ENCODE peak calls at places on chromosomes 16 and 17, in nine cellular contexts. One of them, this sample, is unnamed.

GRCh38 chr16:875182-876040 is 74.9 kb upstream of the GNG13 start:
- DNase-seq in bronchial epithelial cell: no peak
- DNase-seq in Peyer's patch: no peak
- DNase-seq in A549: no peak
- DNase-seq in astrocyte of the cerebellum: no peak
- DNase-seq in brain microvascular endothelial cell: no peak
- DNase-seq in breast epithelium: no peak
- DNase-seq in GM23338: no peak
- DNase-seq in choroid plexus epithelial cell: no peak
- DNase-seq in this sample: no peak

GRCh38 chr17:45311762-45312476 is 4.9 kb downstream of the MAP3K14 start:
- DNase-seq in bronchial epithelial cell: peak
- DNase-seq in Peyer's patch: peak
- DNase-seq in A549: peak
- DNase-seq in astrocyte of the cerebellum: no peak
- DNase-seq in brain microvascular endothelial cell: peak
- DNase-seq in breast epithelium: no peak
- DNase-seq in GM23338: no peak
- DNase-seq in choroid plexus epithelial cell: peak
- DNase-seq in this sample: peak

GRCh38 chr16:62711797-62712196 is 675.6 kb upstream of the CDH8 start:
- DNase-seq in bronchial epithelial cell: no peak
- DNase-seq in Peyer's patch: no peak
- DNase-seq in A549: no peak
- DNase-seq in astrocyte of the cerebellum: no peak
- DNase-seq in brain microvascular endothelial cell: no peak
- DNase-seq in breast epithelium: no peak
- DNase-seq in GM23338: peak
- DNase-seq in choroid plexus epithelial cell: no peak
- DNase-seq in this sample: no peak

GRCh38 chr17:75793453-75793852 is 8.8 kb downstream of the UNK start:
- DNase-seq in bronchial epithelial cell: no peak
- DNase-seq in Peyer's patch: no peak
- DNase-seq in A549: no peak
- DNase-seq in astrocyte of the cerebellum: no peak
- DNase-seq in brain microvascular endothelial cell: no peak
- DNase-seq in breast epithelium: no peak
- DNase-seq in GM23338: no peak
- DNase-seq in choroid plexus epithelial cell: no peak
- DNase-seq in this sample: no peak

GRCh38 chr16:23694707-23695373 is 16.2 kb downstream of the PLK1 start:
- DNase-seq in bronchial epithelial cell: no peak
- DNase-seq in Peyer's patch: no peak
- DNase-seq in A549: no peak
- DNase-seq in astrocyte of the cerebellum: no peak
- DNase-seq in brain microvascular endothelial cell: peak
- DNase-seq in breast epithelium: no peak
- DNase-seq in GM23338: peak
- DNase-seq in choroid plexus epithelial cell: peak
- DNase-seq in this sample: no peak

GRCh38 chr16:66342294-66342900 is 24.1 kb upstream of the CDH5 start:
- DNase-seq in bronchial epithelial cell: no peak
- DNase-seq in Peyer's patch: no peak
- DNase-seq in A549: peak
- DNase-seq in astrocyte of the cerebellum: no peak
- DNase-seq in brain microvascular endothelial cell: no peak
- DNase-seq in breast epithelium: no peak
- DNase-seq in GM23338: peak
- DNase-seq in choroid plexus epithelial cell: peak
- DNase-seq in this sample: no peak

GRCh38 chr17:77772461-77772897 is 186.0 kb upstream of the TNRC6C start:
- DNase-seq in bronchial epithelial cell: no peak
- DNase-seq in Peyer's patch: peak
- DNase-seq in A549: peak
- DNase-seq in astrocyte of the cerebellum: peak
- DNase-seq in brain microvascular endothelial cell: peak
- DNase-seq in breast epithelium: no peak
- DNase-seq in GM23338: peak
- DNase-seq in choroid plexus epithelial cell: peak
- DNase-seq in this sample: peak

GRCh38 chr17:17750881-17751280 is 69.6 kb downstream of the RAI1 start:
- DNase-seq in bronchial epithelial cell: no peak
- DNase-seq in Peyer's patch: peak
- DNase-seq in A549: no peak
- DNase-seq in astrocyte of the cerebellum: no peak
- DNase-seq in brain microvascular endothelial cell: no peak
- DNase-seq in breast epithelium: no peak
- DNase-seq in GM23338: no peak
- DNase-seq in choroid plexus epithelial cell: no peak
- DNase-seq in this sample: peak

GRCh38 chr17:28865946-28866752 is 11.3 kb downstream of the ERAL1 start:
- DNase-seq in bronchial epithelial cell: peak
- DNase-seq in Peyer's patch: no peak
- DNase-seq in A549: no peak
- DNase-seq in astrocyte of the cerebellum: no peak
- DNase-seq in brain microvascular endothelial cell: no peak
- DNase-seq in breast epithelium: no peak
- DNase-seq in GM23338: no peak
- DNase-seq in choroid plexus epithelial cell: peak
- DNase-seq in this sample: no peak

GRCh38 chr16:55503726-55504553 is 4.9 kb upstream of the LPCAT2 start:
- DNase-seq in bronchial epithelial cell: no peak
- DNase-seq in Peyer's patch: no peak
- DNase-seq in A549: no peak
- DNase-seq in astrocyte of the cerebellum: no peak
- DNase-seq in brain microvascular endothelial cell: no peak
- DNase-seq in breast epithelium: no peak
- DNase-seq in GM23338: no peak
- DNase-seq in choroid plexus epithelial cell: no peak
- DNase-seq in this sample: no peak

GRCh38 chr17:71176928-71177443 is 943.8 kb upstream of the SOX9 start:
- DNase-seq in bronchial epithelial cell: no peak
- DNase-seq in Peyer's patch: no peak
- DNase-seq in A549: no peak
- DNase-seq in astrocyte of the cerebellum: no peak
- DNase-seq in brain microvascular endothelial cell: no peak
- DNase-seq in breast epithelium: no peak
- DNase-seq in GM23338: no peak
- DNase-seq in choroid plexus epithelial cell: no peak
- DNase-seq in this sample: no peak

GRCh38 chr16:57628008-57628781 is at the start of gene ADGRG1:
- DNase-seq in bronchial epithelial cell: peak
- DNase-seq in Peyer's patch: peak
- DNase-seq in A549: peak
- DNase-seq in astrocyte of the cerebellum: peak
- DNase-seq in brain microvascular endothelial cell: peak
- DNase-seq in breast epithelium: no peak
- DNase-seq in GM23338: peak
- DNase-seq in choroid plexus epithelial cell: peak
- DNase-seq in this sample: peak

GRCh38 chr17:2423271-2423670 is 22.4 kb upstream of the MNT start:
- DNase-seq in bronchial epithelial cell: peak
- DNase-seq in Peyer's patch: no peak
- DNase-seq in A549: no peak
- DNase-seq in astrocyte of the cerebellum: no peak
- DNase-seq in brain microvascular endothelial cell: no peak
- DNase-seq in breast epithelium: no peak
- DNase-seq in GM23338: no peak
- DNase-seq in choroid plexus epithelial cell: no peak
- DNase-seq in this sample: no peak

GRCh38 chr17:17675925-17676534 is 5.2 kb upstream of the RAI1 start:
- DNase-seq in bronchial epithelial cell: peak
- DNase-seq in Peyer's patch: no peak
- DNase-seq in A549: no peak
- DNase-seq in astrocyte of the cerebellum: no peak
- DNase-seq in brain microvascular endothelial cell: no peak
- DNase-seq in breast epithelium: no peak
- DNase-seq in GM23338: peak
- DNase-seq in choroid plexus epithelial cell: peak
- DNase-seq in this sample: no peak

GRCh38 chr17:55264273-55264639 is 504 bp upstream of the HLF start:
- DNase-seq in bronchial epithelial cell: no peak
- DNase-seq in Peyer's patch: peak
- DNase-seq in A549: no peak
- DNase-seq in astrocyte of the cerebellum: no peak
- DNase-seq in brain microvascular endothelial cell: no peak
- DNase-seq in breast epithelium: no peak
- DNase-seq in GM23338: peak
- DNase-seq in choroid plexus epithelial cell: no peak
- DNase-seq in this sample: no peak

GRCh38 chr17:42459256-42459982 is 741 bp downstream of the ATP6V0A1 start:
- DNase-seq in bronchial epithelial cell: peak
- DNase-seq in Peyer's patch: peak
- DNase-seq in A549: peak
- DNase-seq in astrocyte of the cerebellum: no peak
- DNase-seq in brain microvascular endothelial cell: peak
- DNase-seq in breast epithelium: peak
- DNase-seq in GM23338: peak
- DNase-seq in choroid plexus epithelial cell: peak
- DNase-seq in this sample: no peak
- TF ChIP-seq CTCF in bronchial epithelial cell: peak
- TF ChIP-seq CTCF in Peyer's patch: no peak
- TF ChIP-seq CTCF in A549: peak
- TF ChIP-seq CTCF in astrocyte of the cerebellum: peak
- TF ChIP-seq CTCF in brain microvascular endothelial cell: peak
- TF ChIP-seq CTCF in breast epithelium: no peak
- TF ChIP-seq CTCF in GM23338: peak
- TF ChIP-seq CTCF in choroid plexus epithelial cell: peak
- TF ChIP-seq CTCF in this sample: no peak

GRCh38 chr17:37661372-37662014 is 18.2 kb upstream of the DDX52 start:
- DNase-seq in bronchial epithelial cell: no peak
- DNase-seq in Peyer's patch: no peak
- DNase-seq in A549: peak
- DNase-seq in astrocyte of the cerebellum: no peak
- DNase-seq in brain microvascular endothelial cell: no peak
- DNase-seq in breast epithelium: no peak
- DNase-seq in GM23338: peak
- DNase-seq in choroid plexus epithelial cell: no peak
- DNase-seq in this sample: no peak
- TF ChIP-seq CTCF in bronchial epithelial cell: no peak
- TF ChIP-seq CTCF in Peyer's patch: no peak
- TF ChIP-seq CTCF in A549: no peak
- TF ChIP-seq CTCF in astrocyte of the cerebellum: peak
- TF ChIP-seq CTCF in brain microvascular endothelial cell: peak
- TF ChIP-seq CTCF in breast epithelium: no peak
- TF ChIP-seq CTCF in GM23338: peak
- TF ChIP-seq CTCF in choroid plexus epithelial cell: peak
- TF ChIP-seq CTCF in this sample: no peak

DNA sequence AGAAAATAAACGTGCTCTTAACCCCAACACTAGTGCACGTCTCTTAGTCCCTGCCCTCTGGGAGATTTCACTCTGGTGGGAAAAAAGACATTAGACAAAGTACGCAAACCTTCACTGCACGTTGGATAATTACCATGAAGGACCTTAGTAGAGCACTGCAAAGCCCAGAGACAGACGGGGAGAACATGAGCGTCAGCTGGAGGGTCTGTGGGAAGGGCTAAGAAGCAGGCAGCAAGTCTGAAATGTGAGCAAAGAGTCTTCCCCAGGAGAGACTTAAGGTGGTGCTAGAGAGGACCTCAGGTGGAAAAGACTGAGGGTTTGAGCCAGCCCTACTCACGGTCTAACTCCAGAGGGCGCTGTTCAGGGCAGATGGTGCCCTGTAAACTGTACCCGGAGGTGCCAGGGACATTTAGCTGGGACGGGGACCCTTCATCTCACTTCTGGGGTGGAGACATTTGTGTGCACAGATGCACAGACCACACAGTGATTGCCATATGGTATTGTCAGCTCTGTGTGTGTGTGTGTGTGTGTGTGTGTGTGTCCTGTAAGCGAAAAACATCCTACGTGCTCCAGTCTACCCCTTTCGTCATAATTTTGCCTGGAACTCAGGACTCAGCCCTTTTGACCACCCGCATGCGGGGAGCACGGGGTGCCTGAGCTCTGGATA is 9.9 kb upstream of the STAC2 start:
- DNase-seq in bronchial epithelial cell: peak
- DNase-seq in Peyer's patch: no peak
- DNase-seq in A549: peak
- DNase-seq in astrocyte of the cerebellum: peak
- DNase-seq in brain microvascular endothelial cell: peak
- DNase-seq in breast epithelium: no peak
- DNase-seq in GM23338: peak
- DNase-seq in choroid plexus epithelial cell: peak
- DNase-seq in this sample: no peak
- TF ChIP-seq CTCF in bronchial epithelial cell: peak
- TF ChIP-seq CTCF in Peyer's patch: no peak
- TF ChIP-seq CTCF in A549: peak
- TF ChIP-seq CTCF in astrocyte of the cerebellum: peak
- TF ChIP-seq CTCF in brain microvascular endothelial cell: peak
- TF ChIP-seq CTCF in breast epithelium: peak
- TF ChIP-seq CTCF in GM23338: peak
- TF ChIP-seq CTCF in choroid plexus epithelial cell: peak
- TF ChIP-seq CTCF in this sample: peak

GRCh38 chr17:66627985-66628384 is 206.9 kb upstream of the CACNG5 start:
- DNase-seq in bronchial epithelial cell: no peak
- DNase-seq in Peyer's patch: no peak
- DNase-seq in A549: no peak
- DNase-seq in astrocyte of the cerebellum: no peak
- DNase-seq in brain microvascular endothelial cell: no peak
- DNase-seq in breast epithelium: no peak
- DNase-seq in GM23338: no peak
- DNase-seq in choroid plexus epithelial cell: peak
- DNase-seq in this sample: no peak

GRCh38 chr17:66629762-66630161 is 205.2 kb upstream of the CACNG5 start:
- DNase-seq in bronchial epithelial cell: no peak
- DNase-seq in Peyer's patch: no peak
- DNase-seq in A549: no peak
- DNase-seq in astrocyte of the cerebellum: no peak
- DNase-seq in brain microvascular endothelial cell: no peak
- DNase-seq in breast epithelium: no peak
- DNase-seq in GM23338: no peak
- DNase-seq in choroid plexus epithelial cell: no peak
- DNase-seq in this sample: no peak

GRCh38 chr17:66630379-66630778 is 204.5 kb upstream of the CACNG5 start:
- DNase-seq in bronchial epithelial cell: no peak
- DNase-seq in Peyer's patch: no peak
- DNase-seq in A549: no peak
- DNase-seq in astrocyte of the cerebellum: no peak
- DNase-seq in brain microvascular endothelial cell: no peak
- DNase-seq in breast epithelium: no peak
- DNase-seq in GM23338: no peak
- DNase-seq in choroid plexus epithelial cell: no peak
- DNase-seq in this sample: no peak

GRCh38 chr17:66620528-66620927 is 214.4 kb upstream of the CACNG5 start:
- DNase-seq in bronchial epithelial cell: no peak
- DNase-seq in Peyer's patch: no peak
- DNase-seq in A549: no peak
- DNase-seq in astrocyte of the cerebellum: no peak
- DNase-seq in brain microvascular endothelial cell: no peak
- DNase-seq in breast epithelium: no peak
- DNase-seq in GM23338: no peak
- DNase-seq in choroid plexus epithelial cell: no peak
- DNase-seq in this sample: no peak

DNA sequence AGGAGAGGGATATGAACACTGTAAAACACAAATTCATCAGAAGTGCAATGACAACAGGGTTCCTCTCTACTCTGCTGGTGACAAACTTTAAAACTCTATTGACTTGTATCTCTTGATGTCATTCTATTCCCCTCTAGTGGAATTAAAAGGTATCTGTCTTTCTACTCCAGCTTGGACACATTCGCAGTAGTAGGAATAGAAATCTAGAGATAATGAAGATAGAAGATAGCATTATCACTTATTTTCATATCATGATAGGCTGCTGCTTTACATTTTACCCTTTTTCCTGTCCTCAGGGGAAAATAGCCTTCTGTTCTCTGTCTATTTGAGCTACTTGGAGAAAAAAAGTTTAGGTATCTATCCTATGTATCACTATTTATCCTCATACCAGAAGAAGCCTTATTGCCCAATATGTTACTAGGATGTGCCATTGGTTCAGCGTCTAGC is 209.6 kb upstream of the CACNG5 start:
- DNase-seq in bronchial epithelial cell: peak
- DNase-seq in Peyer's patch: no peak
- DNase-seq in A549: peak
- DNase-seq in astrocyte of the cerebellum: no peak
- DNase-seq in brain microvascular endothelial cell: no peak
- DNase-seq in breast epithelium: no peak
- DNase-seq in GM23338: peak
- DNase-seq in choroid plexus epithelial cell: peak
- DNase-seq in this sample: no peak
- TF ChIP-seq CTCF in bronchial epithelial cell: peak
- TF ChIP-seq CTCF in Peyer's patch: no peak
- TF ChIP-seq CTCF in A549: peak
- TF ChIP-seq CTCF in astrocyte of the cerebellum: peak
- TF ChIP-seq CTCF in brain microvascular endothelial cell: peak
- TF ChIP-seq CTCF in breast epithelium: no peak
- TF ChIP-seq CTCF in GM23338: peak
- TF ChIP-seq CTCF in choroid plexus epithelial cell: peak
- TF ChIP-seq CTCF in this sample: no peak